ENCODE peak calls at places on chromosomes 3 and 15, in nine cellular contexts. Q is T-helper 9 cell; V is AML-193; M is stimulated activated CD4-positive, alpha-beta T cell treated with anti-CD3 and anti-CD28 coated beads, Interleukin-4, amount 100 ng/mL, for 1 hour; B is GM13976; G is endothelial cell of umbilical vein; O is heart right ventricle; W is tibial nerve; X is neural crest cell. Z is an unnamed sample.

GRCh38 chr3:185397676-185398075 is 34.7 kb downstream of the MAP3K13 start:
- DNase-seq in Q (no peak), V (no peak), M (no peak), B (no peak), G (no peak), O (peak; percentile 20), W (no peak), X (no peak), Z (no peak)

GRCh38 chr15:52677593-52677992 is 1.6 kb downstream of the ATOSA start:
- DNase-seq in Q (no peak), V (no peak), M (no peak), B (peak; percentile 44), G (no peak), O (no peak), W (no peak), X (no peak), Z (no peak)

GRCh38 chr3:190339130-190339529 is 16.9 kb upstream of the CLDN1 start:
- DNase-seq in Q (no peak), V (no peak), M (no peak), B (no peak), G (peak; percentile 72), O (no peak), W (no peak), X (no peak), Z (no peak)

GRCh38 chr3:71488882-71489281 is 94.6 kb downstream of the FOXP1 start:
- DNase-seq in Q (no peak), V (no peak), M (no peak), B (no peak), G (no peak), O (no peak), W (no peak), X (no peak), Z (no peak)

GRCh38 chr3:156483426-156483825 is 71.5 kb downstream of the SSR3 start:
- DNase-seq in Q (no peak), V (no peak), M (no peak), B (peak; percentile 20), G (peak; percentile 52), O (no peak), W (no peak), X (no peak), Z (no peak)

GRCh38 chr15:39621210-39621609 is 40.3 kb downstream of the THBS1 start:
- DNase-seq in Q (no peak), V (no peak), M (no peak), B (no peak), G (peak; percentile 87), O (no peak), W (no peak), X (no peak), Z (no peak)

GRCh38 chr3:134473868-134474546 is 11.8 kb downstream of the ANAPC13 start:
- DNase-seq in Q (peak; percentile 80), V (peak; percentile 81), M (peak; percentile 69), B (peak; percentile 53), G (peak; percentile 73), O (peak; percentile 86), W (peak; percentile 97), X (peak; percentile 92), Z (peak; percentile 58)

GRCh38 chr15:38474155-38474757 is 20.3 kb downstream of the FAM98B start:
- DNase-seq in Q (peak; percentile 11), V (peak; percentile 69), M (no peak), B (peak; percentile 43), G (peak; percentile 72), O (peak; percentile 11), W (peak; percentile 9), X (no peak), Z (no peak)

GRCh38 chr3:65334045-65334665 is 646.4 kb upstream of the ADAMTS9 start:
- DNase-seq in Q (no peak), V (peak; percentile 3), M (no peak), B (no peak), G (peak; percentile 63), O (peak; percentile 70), W (peak; percentile 24), X (peak; percentile 34), Z (no peak)

GRCh38 chr15:84844964-84845363 is 27.8 kb downstream of the ALPK3 start:
- DNase-seq in Q (no peak), V (no peak), M (no peak), B (no peak), G (no peak), O (no peak), W (no peak), X (no peak), Z (no peak)

GRCh38 chr15:33425149-33425548 is 114.4 kb downstream of the RYR3 start:
- DNase-seq in Q (no peak), V (no peak), M (no peak), B (no peak), G (no peak), O (peak; percentile 38), W (peak; percentile 16), X (no peak), Z (no peak)

GRCh38 chr15:72532991-72533601 is 59.0 kb downstream of the ARIH1 start:
- DNase-seq in Q (no peak), V (no peak), M (peak; percentile 11), B (no peak), G (no peak), O (no peak), W (no peak), X (no peak), Z (no peak)

GRCh38 chr3:162738778-162739177 is 1242.2 kb downstream of the OTOL1 start:
- DNase-seq in Q (no peak), V (no peak), M (no peak), B (no peak), G (no peak), O (no peak), W (no peak), X (no peak), Z (no peak)

GRCh38 chr15:98413973-98414546 is 234.3 kb upstream of the IGF1R start:
- DNase-seq in Q (no peak), V (no peak), M (no peak), B (no peak), G (no peak), O (no peak), W (no peak), X (no peak), Z (no peak)

GRCh38 chr3:8757551-8758518 is 11.6 kb downstream of the OXTR start:
- DNase-seq in Q (no peak), V (no peak), M (no peak), B (no peak), G (no peak), O (no peak), W (no peak), X (no peak), Z (no peak)

GRCh38 chr3:113002676-113003075 is 11.9 kb downstream of the GTPBP8 start:
- DNase-seq in Q (no peak), V (no peak), M (peak; percentile 33), B (no peak), G (no peak), O (no peak), W (no peak), X (no peak), Z (no peak)

GRCh38 chr3:111807826-111808225 is 51.2 kb upstream of the PHLDB2 start:
- DNase-seq in Q (no peak), V (no peak), M (no peak), B (no peak), G (no peak), O (no peak), W (no peak), X (no peak), Z (no peak)

GRCh38 chr3:70988111-70988510 is 595.4 kb downstream of the FOXP1 start:
- DNase-seq in Q (no peak), V (no peak), M (no peak), B (no peak), G (no peak), O (no peak), W (no peak), X (no peak), Z (no peak)

GRCh38 chr3:38827791-38828190 is 11.8 kb upstream of the SCN10A start:
- DNase-seq in Q (no peak), V (no peak), M (no peak), B (no peak), G (no peak), O (no peak), W (no peak), X (no peak), Z (no peak)

GRCh38 chr15:100092034-100092433 is 249.7 kb downstream of the ADAMTS17 start:
- DNase-seq in Q (no peak), V (no peak), M (no peak), B (no peak), G (no peak), O (no peak), W (no peak), X (no peak), Z (no peak)

GRCh38 chr3:12049675-12050074 is 45.5 kb downstream of the SYN2 start:
- DNase-seq in Q (no peak), V (no peak), M (no peak), B (no peak), G (peak; percentile 10), O (no peak), W (no peak), X (no peak), Z (no peak)

GRCh38 chr3:101836907-101837598 is 12.3 kb upstream of the NFKBIZ start:
- DNase-seq in Q (no peak), V (peak; percentile 85), M (no peak), B (no peak), G (peak; percentile 89), O (no peak), W (no peak), X (no peak), Z (no peak)

GRCh38 chr3:11322931-11323330 is 50.7 kb downstream of the ATG7 start:
- DNase-seq in Q (no peak), V (no peak), M (no peak), B (no peak), G (no peak), O (no peak), W (no peak), X (no peak), Z (no peak)

GRCh38 chr3:89964347-89964746 is 856.9 kb downstream of the EPHA3 start:
- DNase-seq in Q (no peak), V (no peak), M (no peak), B (no peak), G (no peak), O (no peak), W (no peak), X (no peak), Z (no peak)

GRCh38 chr3:43338295-43338694 is 52.0 kb downstream of the SNRK start:
- DNase-seq in Q (no peak), V (no peak), M (no peak), B (no peak), G (no peak), O (no peak), W (no peak), X (no peak), Z (no peak)

GRCh38 chr3:65356331-65357286 is 668.8 kb upstream of the ADAMTS9 start:
- DNase-seq in Q (no peak), V (no peak), M (no peak), B (peak; percentile 24), G (no peak), O (peak; percentile 13), W (no peak), X (no peak), Z (no peak)

GRCh38 chr15:79606831-79607355 is 174.8 kb downstream of the MINAR1 start:
- DNase-seq in Q (no peak), V (no peak), M (no peak), B (no peak), G (no peak), O (no peak), W (no peak), X (no peak), Z (no peak)

GRCh38 chr3:420584-420983 is 224.0 kb downstream of the CHL1 start:
- DNase-seq in Q (no peak), V (no peak), M (no peak), B (no peak), G (no peak), O (no peak), W (no peak), X (no peak), Z (no peak)

GRCh38 chr3:14482271-14482721 is 57.8 kb downstream of the GRIP2 start:
- DNase-seq in Q (no peak), V (no peak), M (no peak), B (no peak), G (peak; percentile 87), O (peak; percentile 66), W (peak; percentile 28), X (no peak), Z (no peak)

GRCh38 chr3:71581981-71582611 is 1.4 kb downstream of the FOXP1 start:
- DNase-seq in Q (peak; percentile 13), V (peak; percentile 86), M (peak; percentile 65), B (peak; percentile 22), G (peak; percentile 56), O (peak; percentile 69), W (peak; percentile 46), X (peak; percentile 48), Z (no peak)

GRCh38 chr3:196694202-196694638 is 17.8 kb downstream of the CEP19 start:
- DNase-seq in Q (no peak), V (peak; percentile 61), M (peak; percentile 6), B (peak; percentile 61), G (no peak), O (no peak), W (no peak), X (no peak), Z (no peak)

Z was measured in GOT3.